ENCODE peak calls at places on chromosomes 16 and 17, in seven cellular contexts. N is EL; C is lower lobe of right lung; M is activated CD4-positive, alpha-beta T cell treated with anti-CD3 and anti-CD28 coated beads for 48 hours; V is fibroblast of gingiva; J is NCI-H1105; D is amygdala. O is an unnamed sample.

GRCh38 chr17:57261084-57261461 is 4.8 kb downstream of the MSI2 start:
- DNase-seq in N (no peak), C (no peak), M (peak; percentile 31), V (no peak), J (no peak), D (no peak), O (no peak)

GRCh38 chr17:7261377-7262191 is 694 bp downstream of the CLDN7 start:
- DNase-seq in N (no peak), C (peak; percentile 55), M (no peak), V (no peak), J (no peak), D (no peak), O (no peak)

GRCh38 chr16:23121024-23121423 is 28.2 kb downstream of the USP31 start:
- DNase-seq in N (no peak), C (no peak), M (no peak), V (no peak), J (no peak), D (no peak), O (no peak)

GRCh38 chr17:53607475-53607874 is 215.3 kb upstream of the KIF2B start:
- DNase-seq in N (no peak), C (no peak), M (no peak), V (no peak), J (no peak), D (no peak), O (no peak)

GRCh38 chr17:9011001-9011400 is 10.3 kb upstream of the NTN1 start:
- DNase-seq in N (no peak), C (no peak), M (no peak), V (no peak), J (no peak), D (no peak), O (no peak)

GRCh38 chr16:77868478-77868877 is 80.1 kb downstream of the VAT1L start:
- DNase-seq in N (no peak), C (no peak), M (peak; percentile 26), V (no peak), J (no peak), D (no peak), O (no peak)

GRCh38 chr17:74430706-74431567 is 951 bp upstream of the GPRC5C start:
- DNase-seq in N (peak; percentile 46), C (peak; percentile 90), M (peak; percentile 37), V (no peak), J (peak; percentile 41), D (no peak), O (peak; percentile 59)

GRCh38 chr17:45307290-45308015 is 9.4 kb downstream of the MAP3K14 start:
- DNase-seq in N (peak; percentile 90), C (no peak), M (peak; percentile 78), V (peak; percentile 91), J (no peak), D (no peak), O (no peak)

GRCh38 chr16:8675183-8676159 is 1.1 kb downstream of the ABAT start:
- DNase-seq in N (no peak), C (no peak), M (peak; percentile 65), V (no peak), J (peak; percentile 25), D (no peak), O (no peak)

GRCh38 chr17:10793256-10793655 is 10.6 kb downstream of the TMEM238L start:
- DNase-seq in N (no peak), C (no peak), M (no peak), V (no peak), J (no peak), D (no peak), O (no peak)

GRCh38 chr16:58020628-58021521 is 4.7 kb upstream of the MMP15 start:
- DNase-seq in N (peak; percentile 52), C (peak; percentile 62), M (peak; percentile 72), V (no peak), J (no peak), D (no peak), O (no peak)

GRCh38 chr17:63514974-63515373 is 8.2 kb upstream of the KCNH6 start:
- DNase-seq in N (no peak), C (no peak), M (no peak), V (no peak), J (no peak), D (no peak), O (no peak)

GRCh38 chr17:83103200-83103937 is 24.0 kb downstream of the METRNL start:
- DNase-seq in N (peak; percentile 70), C (no peak), M (peak; percentile 77), V (peak; percentile 69), J (no peak), D (no peak), O (no peak)

GRCh38 chr17:12977008-12977751 is 40.6 kb downstream of the ELAC2 start:
- DNase-seq in N (peak; percentile 15), C (no peak), M (no peak), V (no peak), J (no peak), D (no peak), O (no peak)

O was measured in NCI-H1417 treated with DMSO at 0.1 percent for 48 hours.